ENCODE peak calls at places on chromosomes 11 and 22, in five cellular contexts. M is naive thymus-derived CD4-positive, alpha-beta T cell; G is astrocyte of the spinal cord; E is GM23248; L is right lobe of liver. A is an unnamed sample.

GRCh38 chr22:30009478-30009877 is 70.8 kb upstream of the HORMAD2 start:
- DNase-seq in G (no peak), M (no peak), L (no peak), E (no peak), A (no peak)

GRCh38 chr22:23652286-23652685 is 20.2 kb upstream of the DRICH1 start:
- DNase-seq in M (no peak), G (no peak), E (no peak), L (no peak), A (no peak)

GRCh38 chr22:42902875-42903510 is 45.9 kb upstream of the ARFGAP3 start:
- DNase-seq in G (peak), E (no peak), M (no peak), L (no peak), A (no peak)

GRCh38 chr11:125100136-125100535 is 11.3 kb downstream of the TMEM218 start:
- DNase-seq in G (no peak), L (no peak), E (no peak), M (no peak), A (no peak)

GRCh38 chr11:77379253-77379652 is 77.8 kb upstream of the GDPD4 start:
- DNase-seq in L (no peak), G (peak), E (peak), M (no peak), A (no peak)

GRCh38 chr11:14907411-14908213 is 15.6 kb upstream of the CYP2R1 start:
- DNase-seq in L (peak), E (peak), M (peak), G (peak), A (peak)

GRCh38 chr11:85945788-85946187 is 90.6 kb downstream of the CCDC83 start:
- DNase-seq in G (no peak), E (no peak), L (no peak), M (no peak), A (no peak)

GRCh38 chr11:29321293-29322132 is 695.3 kb downstream of the KCNA4 start:
- DNase-seq in L (no peak), M (no peak), G (peak), E (peak), A (no peak)

GRCh38 chr11:68127791-68128681 is 6.8 kb upstream of the CHKA start:
- DNase-seq in E (peak), L (peak), G (peak), M (no peak), A (peak)